ENCODE peak calls at places on chromosomes 1 and 21, in four cellular contexts. One of them, this sample, is unnamed.
A peak's percentile ranks its signal among the peaks of the same experiment; 100 is the strongest.

GRCh38 chr1:15156807-15157380 is 3.3 kb downstream of the TMEM51 start:
- DNase-seq in nephron progenitor cell: no peak
- DNase-seq in lower lobe of right lung: no peak
- DNase-seq in A673: no peak
- DNase-seq in this sample: no peak

GRCh38 chr1:36204347-36204909 is 19.8 kb upstream of the THRAP3 start:
- DNase-seq in A673: no peak
- DNase-seq in lower lobe of right lung: no peak
- DNase-seq in nephron progenitor cell: no peak
- DNase-seq in this sample: no peak

GRCh38 chr1:240234477-240235225 is 143.0 kb downstream of the FMN2 start:
- DNase-seq in nephron progenitor cell: no peak
- DNase-seq in lower lobe of right lung: no peak
- DNase-seq in A673: no peak
- DNase-seq in this sample: peak; percentile 80

GRCh38 chr1:91746728-91747338 is 139.1 kb downstream of the TGFBR3 start:
- DNase-seq in nephron progenitor cell: no peak
- DNase-seq in A673: no peak
- DNase-seq in lower lobe of right lung: no peak
- DNase-seq in this sample: no peak

GRCh38 chr1:25198731-25199231 is 33.5 kb downstream of the SYF2 start:
- DNase-seq in nephron progenitor cell: no peak
- DNase-seq in A673: peak; percentile 79
- DNase-seq in lower lobe of right lung: no peak
- DNase-seq in this sample: no peak

GRCh38 chr1:210234254-210234747 is 1.7 kb downstream of the SERTAD4 start:
- DNase-seq in lower lobe of right lung: no peak
- DNase-seq in nephron progenitor cell: no peak
- DNase-seq in A673: no peak
- DNase-seq in this sample: no peak

GRCh38 chr1:163570061-163570460 is 248.3 kb downstream of the NUF2 start:
- DNase-seq in lower lobe of right lung: no peak
- DNase-seq in nephron progenitor cell: peak; percentile 12
- DNase-seq in A673: peak; percentile 93
- DNase-seq in this sample: no peak

GRCh38 chr1:97412155-97412554 is 508.7 kb downstream of the DPYD start:
- DNase-seq in lower lobe of right lung: no peak
- DNase-seq in A673: no peak
- DNase-seq in nephron progenitor cell: no peak
- DNase-seq in this sample: peak; percentile 19

GRCh38 chr1:84753516-84754375 is 63.5 kb upstream of the SSX2IP start:
- DNase-seq in nephron progenitor cell: peak; percentile 84
- DNase-seq in A673: peak; percentile 88
- DNase-seq in lower lobe of right lung: peak; percentile 64
- DNase-seq in this sample: peak; percentile 62

GRCh38 chr1:97632075-97632474 is 288.8 kb downstream of the DPYD start:
- DNase-seq in A673: peak; percentile 86
- DNase-seq in lower lobe of right lung: no peak
- DNase-seq in nephron progenitor cell: no peak
- DNase-seq in this sample: peak; percentile 6

GRCh38 chr1:14113841-14114567 is 414.0 kb downstream of the PRDM2 start:
- DNase-seq in A673: peak; percentile 82
- DNase-seq in lower lobe of right lung: peak; percentile 46
- DNase-seq in nephron progenitor cell: peak; percentile 60
- DNase-seq in this sample: no peak

GRCh38 chr21:27511241-27511640 is 544.4 kb upstream of the ADAMTS5 start:
- DNase-seq in A673: no peak
- DNase-seq in lower lobe of right lung: no peak
- DNase-seq in nephron progenitor cell: no peak
- DNase-seq in this sample: no peak

GRCh38 chr1:51297401-51298321 is 32.7 kb downstream of the TTC39A start:
- DNase-seq in A673: no peak
- DNase-seq in nephron progenitor cell: no peak
- DNase-seq in lower lobe of right lung: no peak
- DNase-seq in this sample: no peak

GRCh38 chr1:223233019-223233409 is 90.0 kb upstream of the TLR5 start:
- DNase-seq in lower lobe of right lung: no peak
- DNase-seq in A673: no peak
- DNase-seq in nephron progenitor cell: no peak
- DNase-seq in this sample: no peak

GRCh38 chr1:208835082-208835467 is 590.9 kb upstream of the PLXNA2 start:
- DNase-seq in A673: no peak
- DNase-seq in lower lobe of right lung: no peak
- DNase-seq in nephron progenitor cell: peak; percentile 54
- DNase-seq in this sample: no peak

GRCh38 chr1:40836283-40836682 is 25.9 kb downstream of the CITED4 start:
- DNase-seq in nephron progenitor cell: no peak
- DNase-seq in lower lobe of right lung: no peak
- DNase-seq in A673: no peak
- DNase-seq in this sample: no peak

GRCh38 chr1:171188388-171189266 is 3.5 kb downstream of the FMO2 start:
- DNase-seq in A673: peak; percentile 83
- DNase-seq in lower lobe of right lung: peak; percentile 52
- DNase-seq in nephron progenitor cell: peak; percentile 9
- DNase-seq in this sample: peak; percentile 5

GRCh38 chr1:247551716-247552115 is 2.8 kb downstream of the GCSAML start:
- DNase-seq in A673: no peak
- DNase-seq in nephron progenitor cell: no peak
- DNase-seq in lower lobe of right lung: no peak
- DNase-seq in this sample: no peak

GRCh38 chr1:227437495-227438008 is 119.3 kb upstream of the CDC42BPA start:
- DNase-seq in nephron progenitor cell: no peak
- DNase-seq in A673: peak; percentile 79
- DNase-seq in lower lobe of right lung: no peak
- DNase-seq in this sample: peak; percentile 64

GRCh38 chr21:40567511-40567910 is 279.4 kb downstream of the DSCAM start:
- DNase-seq in nephron progenitor cell: no peak
- DNase-seq in A673: no peak
- DNase-seq in lower lobe of right lung: no peak
- DNase-seq in this sample: no peak

GRCh38 chr1:167927075-167927754 is 9.3 kb upstream of the DCAF6 start:
- DNase-seq in A673: no peak
- DNase-seq in lower lobe of right lung: no peak
- DNase-seq in nephron progenitor cell: no peak
- DNase-seq in this sample: no peak

GRCh38 chr1:18151436-18151835 is 43.8 kb downstream of the IGSF21 start:
- DNase-seq in nephron progenitor cell: no peak
- DNase-seq in lower lobe of right lung: no peak
- DNase-seq in A673: peak; percentile 12
- DNase-seq in this sample: no peak

GRCh38 chr1:43968348-43968948 is 1.4 kb upstream of the DPH2 start:
- DNase-seq in nephron progenitor cell: peak; percentile 80
- DNase-seq in A673: no peak
- DNase-seq in lower lobe of right lung: no peak
- DNase-seq in this sample: no peak

GRCh38 chr1:24988560-24988912 is 58.5 kb upstream of the RUNX3 start:
- DNase-seq in nephron progenitor cell: no peak
- DNase-seq in lower lobe of right lung: no peak
- DNase-seq in A673: no peak
- DNase-seq in this sample: no peak

GRCh38 chr1:125064481-125064880 is 3879.7 kb downstream of the SRGAP2C start:
- DNase-seq in nephron progenitor cell: no peak
- DNase-seq in lower lobe of right lung: no peak
- DNase-seq in A673: no peak
- DNase-seq in this sample: no peak

GRCh38 chr1:205481279-205481617 is 23.2 kb upstream of the CDK18 start:
- DNase-seq in nephron progenitor cell: no peak
- DNase-seq in A673: no peak
- DNase-seq in lower lobe of right lung: no peak
- DNase-seq in this sample: no peak

GRCh38 chr1:225467193-225468020 is 39.6 kb upstream of the LBR start:
- DNase-seq in lower lobe of right lung: peak; percentile 88
- DNase-seq in A673: peak; percentile 54
- DNase-seq in nephron progenitor cell: no peak
- DNase-seq in this sample: no peak

GRCh38 chr21:40686526-40686925 is 160.4 kb downstream of the DSCAM start:
- DNase-seq in A673: no peak
- DNase-seq in lower lobe of right lung: no peak
- DNase-seq in nephron progenitor cell: no peak
- DNase-seq in this sample: no peak

GRCh38 chr21:45050361-45050785 is 24.0 kb upstream of the ADARB1 start:
- DNase-seq in nephron progenitor cell: no peak
- DNase-seq in lower lobe of right lung: no peak
- DNase-seq in A673: no peak
- DNase-seq in this sample: no peak

GRCh38 chr1:163351912-163352311 is 30.2 kb downstream of the NUF2 start:
- DNase-seq in lower lobe of right lung: no peak
- DNase-seq in nephron progenitor cell: no peak
- DNase-seq in A673: no peak
- DNase-seq in this sample: no peak

GRCh38 chr1:64956733-64957441 is 9.5 kb downstream of the JAK1 start:
- DNase-seq in A673: no peak
- DNase-seq in nephron progenitor cell: no peak
- DNase-seq in lower lobe of right lung: no peak
- DNase-seq in this sample: no peak

GRCh38 chr1:8427493-8427892 is 109.6 kb downstream of the SLC45A1 start:
- DNase-seq in A673: no peak
- DNase-seq in nephron progenitor cell: no peak
- DNase-seq in lower lobe of right lung: no peak
- DNase-seq in this sample: no peak

GRCh38 chr1:166457700-166458099 is 290.9 kb upstream of the FAM78B start:
- DNase-seq in lower lobe of right lung: no peak
- DNase-seq in nephron progenitor cell: no peak
- DNase-seq in A673: no peak
- DNase-seq in this sample: no peak

GRCh38 chr1:55727010-55727409 is 511.8 kb upstream of the USP24 start:
- DNase-seq in lower lobe of right lung: no peak
- DNase-seq in nephron progenitor cell: no peak
- DNase-seq in A673: no peak
- DNase-seq in this sample: peak; percentile 55

GRCh38 chr21:45562965-45563364 is 20.7 kb upstream of the SLC19A1 start:
- DNase-seq in lower lobe of right lung: peak; percentile 49
- DNase-seq in nephron progenitor cell: no peak
- DNase-seq in A673: no peak
- DNase-seq in this sample: peak; percentile 45

GRCh38 chr1:201259476-201260235 is 23.6 kb upstream of the PKP1 start:
- DNase-seq in nephron progenitor cell: no peak
- DNase-seq in A673: no peak
- DNase-seq in lower lobe of right lung: no peak
- DNase-seq in this sample: peak; percentile 41

GRCh38 chr1:52748119-52748518 is 21.9 kb downstream of the ZYG11B start:
- DNase-seq in A673: no peak
- DNase-seq in lower lobe of right lung: no peak
- DNase-seq in nephron progenitor cell: no peak
- DNase-seq in this sample: no peak
- TF ChIP-seq CTCF in A673: peak; percentile 45
- TF ChIP-seq CTCF in lower lobe of right lung: no peak
- TF ChIP-seq CTCF in nephron progenitor cell: no peak
- TF ChIP-seq CTCF in this sample: peak; percentile 61

GRCh38 chr1:34165422-34165921 is 442 bp upstream of the CSMD2 start:
- DNase-seq in nephron progenitor cell: no peak
- DNase-seq in lower lobe of right lung: no peak
- DNase-seq in A673: no peak
- DNase-seq in this sample: no peak
- TF ChIP-seq CTCF in nephron progenitor cell: no peak
- TF ChIP-seq CTCF in lower lobe of right lung: no peak
- TF ChIP-seq CTCF in A673: no peak
- TF ChIP-seq CTCF in this sample: no peak

DNA sequence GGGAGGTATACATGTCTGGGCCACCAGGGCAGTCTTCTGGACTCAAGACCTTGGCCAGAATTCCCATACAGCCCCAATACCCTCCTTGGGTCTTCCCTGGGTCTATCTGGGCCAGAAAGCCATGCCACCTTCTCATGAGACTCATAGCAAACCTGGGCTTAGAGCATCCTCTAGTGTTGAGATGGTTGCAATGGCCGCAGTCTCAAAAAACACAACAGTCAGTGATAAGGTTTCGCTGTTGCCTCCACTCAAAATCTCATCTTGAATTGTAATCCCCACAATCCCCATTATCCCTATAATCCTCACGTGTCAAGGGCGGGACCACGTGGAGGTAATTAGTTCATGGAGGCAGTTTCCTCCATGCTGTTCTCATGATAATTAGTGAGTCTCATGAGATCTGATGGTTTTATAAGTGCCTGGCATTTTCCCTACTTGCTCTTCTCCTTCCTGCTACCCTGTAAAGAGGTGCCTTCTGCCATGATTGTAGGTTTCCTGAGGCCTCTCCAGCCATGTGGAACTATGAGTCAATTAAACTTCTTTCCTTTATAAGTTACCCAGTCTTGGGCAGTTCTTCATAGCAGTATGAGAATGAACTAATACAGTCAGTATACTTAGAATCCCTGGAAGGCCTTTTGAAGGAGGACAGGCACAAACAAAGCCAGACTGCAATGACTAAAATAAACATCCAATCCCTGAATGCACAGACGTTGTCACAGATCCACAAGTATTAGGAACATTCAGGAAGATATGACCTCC is 77.0 kb downstream of the CTH start:
- DNase-seq in A673: peak; percentile 82
- DNase-seq in nephron progenitor cell: peak; percentile 7
- DNase-seq in lower lobe of right lung: no peak
- DNase-seq in this sample: peak; percentile 0
- TF ChIP-seq CTCF in A673: peak; percentile 93
- TF ChIP-seq CTCF in nephron progenitor cell: peak; percentile 51
- TF ChIP-seq CTCF in lower lobe of right lung: peak; percentile 46
- TF ChIP-seq CTCF in this sample: peak; percentile 73

GRCh38 chr1:110211503-110212164 is 1.5 kb downstream of the KCNC4 start:
- DNase-seq in nephron progenitor cell: peak; percentile 42
- DNase-seq in lower lobe of right lung: peak; percentile 58
- DNase-seq in A673: no peak
- DNase-seq in this sample: no peak
- TF ChIP-seq CTCF in nephron progenitor cell: no peak
- TF ChIP-seq CTCF in lower lobe of right lung: no peak
- TF ChIP-seq CTCF in A673: no peak
- TF ChIP-seq CTCF in this sample: no peak

DNA sequence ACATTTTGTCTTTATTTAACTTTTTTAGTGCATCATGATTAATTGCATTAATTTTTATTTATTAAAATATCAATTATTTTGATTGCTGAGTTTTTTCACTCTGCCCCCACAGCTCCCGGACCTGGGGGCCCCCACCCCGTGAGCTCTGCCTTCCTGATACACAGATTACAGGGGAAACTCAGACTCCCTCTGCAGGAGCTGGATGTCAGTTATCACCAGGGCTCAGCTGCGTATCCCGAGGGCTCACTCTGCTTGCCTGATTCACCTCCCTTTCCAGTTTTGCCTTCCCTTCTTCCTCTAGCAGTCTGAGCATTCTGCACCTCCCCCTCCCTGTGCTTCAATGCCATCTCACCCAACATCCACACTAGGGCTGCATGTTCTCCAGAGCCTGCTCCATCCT is 98.2 kb downstream of the ATP1A1 start:
- DNase-seq in A673: no peak
- DNase-seq in lower lobe of right lung: no peak
- DNase-seq in nephron progenitor cell: no peak
- DNase-seq in this sample: no peak
- TF ChIP-seq CTCF in A673: no peak
- TF ChIP-seq CTCF in lower lobe of right lung: no peak
- TF ChIP-seq CTCF in nephron progenitor cell: no peak
- TF ChIP-seq CTCF in this sample: no peak

This sample was measured in HFFc6.